ENCODE peak calls at places on chromosomes 6 and 20, in five cellular contexts. A is GM12878, B is WTC11, N is H1, D is K562. Y is an unnamed sample.

GRCh38 chr6:54493138-54493537 is 184.9 kb downstream of the TINAG start:
- DNase-seq in D (no peak), B (no peak), N (no peak), A (no peak), Y (no peak)

GRCh38 chr6:81638366-81638765 is 114.1 kb downstream of the TENT5A start:
- DNase-seq in D (no peak), A (no peak), N (no peak), B (no peak), Y (no peak)

GRCh38 chr20:33653900-33654596 is 8.1 kb upstream of the C20orf144 start:
- DNase-seq in D (no peak), B (peak; percentile 32), N (no peak), A (no peak), Y (peak; percentile 20)

GRCh38 chr20:24724982-24725533 is 224.0 kb upstream of the CST7 start:
- DNase-seq in B (no peak), N (peak; percentile 31), A (no peak), D (no peak), Y (no peak)

GRCh38 chr6:1110164-1110563 is 201.7 kb upstream of the FOXQ1 start:
- DNase-seq in D (no peak), N (peak; percentile 3), B (no peak), A (no peak), Y (no peak)

GRCh38 chr6:156595481-156595880 is 181.7 kb upstream of the ARID1B start:
- DNase-seq in N (no peak), D (no peak), B (no peak), A (no peak), Y (no peak)

GRCh38 chr6:125453516-125453915 is 151.7 kb upstream of the HDDC2 start:
- DNase-seq in D (no peak), B (no peak), A (no peak), N (no peak), Y (peak; percentile 21)

GRCh38 chr6:97656706-97657350 is 373.8 kb upstream of the MMS22L start:
- DNase-seq in B (no peak), A (no peak), N (no peak), D (no peak), Y (no peak)

GRCh38 chr6:46263709-46264091 is 92.9 kb upstream of the ENPP5 start:
- DNase-seq in B (no peak), D (no peak), A (no peak), N (no peak), Y (no peak)

GRCh38 chr6:111503194-111503593 is 20.2 kb upstream of the REV3L start:
- DNase-seq in N (no peak), B (peak; percentile 22), D (no peak), A (no peak), Y (peak; percentile 59)

GRCh38 chr6:32558426-32559057 is 28.5 kb upstream of the HLA-DRB5 start:
- DNase-seq in N (no peak), D (no peak), B (no peak), A (no peak), Y (peak; percentile 37)

GRCh38 chr20:63830821-63831593 is at the start of gene ZBTB46:
- DNase-seq in D (peak; percentile 97), A (no peak), N (no peak), B (peak; percentile 42), Y (peak; percentile 68)

GRCh38 chr20:34111057-34111711 is 859 bp downstream of the EIF2S2 start:
- DNase-seq in N (no peak), A (no peak), B (no peak), D (no peak), Y (peak; percentile 13)

GRCh38 chr6:15399651-15400470 is 154.0 kb downstream of the JARID2 start:
- DNase-seq in N (no peak), B (no peak), D (peak; percentile 88), A (no peak), Y (no peak)

GRCh38 chr6:47187883-47188587 is 121.7 kb downstream of the TNFRSF21 start:
- DNase-seq in B (no peak), D (no peak), N (no peak), A (no peak), Y (no peak)

GRCh38 chr6:118893095-118893881 is 664 bp upstream of the ASF1A start:
- DNase-seq in N (no peak), D (peak; percentile 17), A (no peak), B (no peak), Y (peak; percentile 74)

GRCh38 chr6:33075568-33076405 is at the start of gene HLA-DPB1:
- DNase-seq in A (peak; percentile 96), N (no peak), B (no peak), D (peak; percentile 49), Y (peak; percentile 50)

GRCh38 chr6:112179631-112180030 is 74.7 kb downstream of the LAMA4 start:
- DNase-seq in B (no peak), N (no peak), D (no peak), A (no peak), Y (no peak)

GRCh38 chr6:148814869-148815268 is 68.0 kb downstream of the UST start:
- DNase-seq in N (no peak), A (no peak), B (no peak), D (no peak), Y (no peak)
- TF ChIP-seq CREB1 in N (no peak), A (no peak), B (no peak), D (no peak), Y (no peak)

GRCh38 chr6:42978487-42978792 is 541 bp downstream of the PEX6 start:
- DNase-seq in N (peak; percentile 71), B (peak; percentile 40), D (peak; percentile 83), A (no peak), Y (peak; percentile 60)
- TF ChIP-seq CREB1 in N (no peak), B (no peak), D (no peak), A (no peak), Y (no peak)

GRCh38 chr6:133546098-133546497 is 304.9 kb downstream of the EYA4 start:
- DNase-seq in A (no peak), N (no peak), B (no peak), D (no peak), Y (no peak)
- TF ChIP-seq CREB1 in A (no peak), N (no peak), B (no peak), D (no peak), Y (no peak)

GRCh38 chr6:31125162-31125561 is 4.9 kb upstream of the CDSN start:
- DNase-seq in A (no peak), D (no peak), B (no peak), N (no peak), Y (no peak)

GRCh38 chr6:31121131-31121790 is 1.0 kb upstream of the CDSN start:
- DNase-seq in A (no peak), D (no peak), N (no peak), B (no peak), Y (no peak)

GRCh38 chr6:31120151-31120915 is at the start of gene CDSN:
- DNase-seq in D (no peak), A (no peak), B (no peak), N (no peak), Y (no peak)

GRCh38 chr6:31125586-31126363 is 5.5 kb upstream of the CDSN start:
- DNase-seq in B (no peak), N (no peak), D (no peak), A (no peak), Y (no peak)

DNA sequence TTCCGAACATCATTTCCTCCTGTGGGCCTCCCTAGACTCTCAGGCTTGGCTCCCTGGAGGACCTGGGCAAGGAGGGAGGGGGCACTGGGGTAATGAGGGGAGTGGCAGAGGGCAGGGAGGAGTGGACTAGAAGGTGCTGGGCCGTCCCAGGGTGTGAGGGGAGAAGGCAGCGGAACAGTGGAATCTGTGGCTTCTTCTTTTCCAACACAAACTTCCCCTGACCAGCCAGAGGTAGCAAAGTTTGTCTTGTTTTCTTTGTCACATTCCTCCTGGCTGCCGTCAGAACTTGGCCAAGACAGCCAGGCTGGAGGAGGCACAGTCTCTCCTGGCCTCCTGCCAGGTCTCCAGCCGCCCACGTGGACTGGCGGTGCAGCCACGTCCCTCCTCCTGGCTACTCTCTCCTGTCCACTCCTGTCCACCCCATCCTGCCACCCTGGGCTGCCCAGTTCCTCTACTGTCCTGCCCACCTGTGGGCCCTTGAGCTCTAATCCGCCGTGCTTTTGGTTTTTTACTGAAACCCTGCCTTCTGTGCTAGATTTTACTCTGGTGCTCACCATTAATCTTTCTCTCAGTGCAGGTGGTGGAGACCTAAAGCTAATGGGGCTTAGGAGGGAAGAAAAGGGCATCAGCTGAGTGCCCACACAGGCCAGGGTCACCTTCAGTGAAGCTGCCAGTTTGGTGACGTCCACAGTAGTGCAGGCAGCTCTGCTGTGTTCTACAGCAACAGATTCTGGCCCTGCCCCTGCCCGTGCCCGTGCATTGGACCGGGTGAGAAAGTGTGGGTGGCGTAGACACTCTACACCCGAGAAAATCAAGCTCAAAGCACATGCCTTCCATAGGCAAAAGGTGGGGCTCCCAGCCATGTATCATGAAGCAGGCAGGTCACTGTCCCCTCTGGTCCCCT is 2.8 kb upstream of the CDSN start:
- DNase-seq in B (no peak), D (peak; percentile 55), N (no peak), A (no peak), Y (no peak)
- TF ChIP-seq CREB1 in B (no peak), D (no peak), N (no peak), A (no peak), Y (no peak)

DNA sequence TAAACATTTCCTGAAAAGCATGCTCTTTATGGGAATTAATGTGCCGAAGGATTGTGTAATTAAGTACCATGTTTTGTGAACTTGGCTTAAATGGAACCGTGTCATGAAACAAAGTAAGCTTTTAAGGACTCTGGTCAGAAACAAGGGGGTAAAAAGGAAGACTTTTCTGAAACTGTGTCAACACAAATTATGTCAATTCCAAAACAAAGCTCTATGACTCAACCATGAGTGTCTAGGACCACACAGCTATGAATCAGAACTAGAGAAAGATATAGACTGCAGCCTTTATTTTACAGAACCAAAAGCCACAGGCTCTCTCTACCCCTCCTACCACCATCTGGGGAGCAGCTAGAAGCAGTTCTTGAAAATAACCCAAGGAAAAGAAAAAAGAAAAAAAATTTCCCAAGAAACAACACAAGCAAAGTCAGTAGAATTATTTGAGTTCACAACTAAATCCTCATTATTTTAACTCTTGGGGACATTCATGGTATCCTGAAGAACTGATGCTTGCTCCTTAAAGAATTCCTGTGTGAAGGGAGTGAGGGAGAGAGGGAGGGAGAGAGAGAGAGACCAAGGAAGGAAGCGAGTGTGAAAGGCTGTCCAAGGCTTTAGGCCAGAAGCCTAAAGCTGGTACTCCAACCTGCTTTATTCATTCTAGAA is 81.9 kb downstream of the ZMYND8 start:
- DNase-seq in D (no peak), N (no peak), B (no peak), A (peak; percentile 87), Y (no peak)
- TF ChIP-seq CREB1 in D (no peak), N (no peak), B (no peak), A (peak; percentile 54), Y (no peak)

DNA sequence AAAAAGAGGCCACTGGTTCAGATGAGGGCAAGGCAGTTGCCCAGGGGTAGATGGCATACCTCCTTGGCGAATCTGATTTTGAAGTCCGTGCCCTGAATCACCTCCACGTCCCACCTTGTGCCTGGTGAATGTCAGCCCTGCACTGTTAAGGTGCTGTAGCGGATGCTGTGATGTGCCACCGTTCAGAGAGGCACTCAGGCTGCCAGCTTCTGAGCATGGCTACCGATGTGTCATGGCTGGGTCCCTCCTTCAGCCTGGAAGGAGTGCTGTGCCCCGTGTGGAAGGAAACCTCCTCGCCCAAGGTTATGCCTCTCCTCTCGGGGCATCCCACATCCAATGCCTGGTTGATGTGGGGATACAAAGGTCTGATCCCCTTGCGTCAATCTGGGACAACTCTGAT is 43.6 kb downstream of the UST start:
- DNase-seq in B (no peak), D (no peak), A (no peak), N (no peak), Y (no peak)
- TF ChIP-seq CREB1 in B (no peak), D (no peak), A (no peak), N (no peak), Y (no peak)

Y was measured in GM23338.